ENCODE peak calls at places on chromosomes 6 and 20, in six cellular contexts. One of them, this sample, is unnamed.

GRCh38 chr6:13395272-13396237 is 67.2 kb upstream of the TBC1D7 start:
- ATAC-seq in naive thymus-derived CD8-positive, alpha-beta T cell: no peak
- ATAC-seq in lung: peak
- ATAC-seq in psoas muscle: peak
- ATAC-seq in heart right ventricle: peak
- ATAC-seq in aorta: peak
- ATAC-seq in this sample: no peak

GRCh38 chr6:156471000-156471399 is 306.2 kb upstream of the ARID1B start:
- ATAC-seq in aorta: no peak
- ATAC-seq in heart right ventricle: no peak
- ATAC-seq in psoas muscle: no peak
- ATAC-seq in naive thymus-derived CD8-positive, alpha-beta T cell: no peak
- ATAC-seq in lung: no peak
- ATAC-seq in this sample: no peak

GRCh38 chr20:42432485-42432884 is 757.2 kb downstream of the PTPRT start:
- ATAC-seq in heart right ventricle: no peak
- ATAC-seq in aorta: peak
- ATAC-seq in lung: no peak
- ATAC-seq in psoas muscle: no peak
- ATAC-seq in naive thymus-derived CD8-positive, alpha-beta T cell: no peak
- ATAC-seq in this sample: no peak

GRCh38 chr6:117601811-117602150 is 530 bp downstream of the GOPC start:
- ATAC-seq in naive thymus-derived CD8-positive, alpha-beta T cell: no peak
- ATAC-seq in aorta: peak
- ATAC-seq in psoas muscle: peak
- ATAC-seq in lung: peak
- ATAC-seq in heart right ventricle: peak
- ATAC-seq in this sample: no peak

GRCh38 chr20:38985603-38986170 is 23.5 kb downstream of the DHX35 start:
- ATAC-seq in aorta: peak
- ATAC-seq in lung: peak
- ATAC-seq in psoas muscle: peak
- ATAC-seq in heart right ventricle: peak
- ATAC-seq in naive thymus-derived CD8-positive, alpha-beta T cell: no peak
- ATAC-seq in this sample: no peak

GRCh38 chr6:127447780-127448179 is 11.4 kb downstream of the KIAA0408 start:
- ATAC-seq in psoas muscle: no peak
- ATAC-seq in aorta: no peak
- ATAC-seq in lung: no peak
- ATAC-seq in heart right ventricle: no peak
- ATAC-seq in naive thymus-derived CD8-positive, alpha-beta T cell: no peak
- ATAC-seq in this sample: no peak

GRCh38 chr20:39042279-39043150 is 80.4 kb downstream of the DHX35 start:
- ATAC-seq in psoas muscle: no peak
- ATAC-seq in lung: no peak
- ATAC-seq in naive thymus-derived CD8-positive, alpha-beta T cell: no peak
- ATAC-seq in heart right ventricle: no peak
- ATAC-seq in aorta: no peak
- ATAC-seq in this sample: no peak

GRCh38 chr6:89575562-89575960 is 63.0 kb downstream of the LYRM2 start:
- ATAC-seq in heart right ventricle: no peak
- ATAC-seq in psoas muscle: no peak
- ATAC-seq in lung: no peak
- ATAC-seq in naive thymus-derived CD8-positive, alpha-beta T cell: no peak
- ATAC-seq in aorta: no peak
- ATAC-seq in this sample: no peak

GRCh38 chr6:31065556-31065955 is 46.8 kb downstream of the C6orf15 start:
- ATAC-seq in heart right ventricle: no peak
- ATAC-seq in psoas muscle: peak
- ATAC-seq in lung: no peak
- ATAC-seq in naive thymus-derived CD8-positive, alpha-beta T cell: no peak
- ATAC-seq in aorta: no peak
- ATAC-seq in this sample: no peak

GRCh38 chr6:87808005-87808757 is 106.1 kb upstream of the AKIRIN2 start:
- ATAC-seq in heart right ventricle: no peak
- ATAC-seq in aorta: no peak
- ATAC-seq in psoas muscle: no peak
- ATAC-seq in lung: no peak
- ATAC-seq in naive thymus-derived CD8-positive, alpha-beta T cell: no peak
- ATAC-seq in this sample: peak

GRCh38 chr20:5171790-5172164 is 45.0 kb downstream of the CDS2 start:
- ATAC-seq in aorta: no peak
- ATAC-seq in naive thymus-derived CD8-positive, alpha-beta T cell: no peak
- ATAC-seq in lung: no peak
- ATAC-seq in psoas muscle: peak
- ATAC-seq in heart right ventricle: no peak
- ATAC-seq in this sample: no peak

GRCh38 chr6:35148167-35148741 is 7.1 kb upstream of the TCP11 start:
- ATAC-seq in aorta: peak
- ATAC-seq in naive thymus-derived CD8-positive, alpha-beta T cell: no peak
- ATAC-seq in heart right ventricle: no peak
- ATAC-seq in psoas muscle: no peak
- ATAC-seq in lung: no peak
- ATAC-seq in this sample: peak

GRCh38 chr6:170124836-170125235 is 166.0 kb downstream of the DLL1 start:
- ATAC-seq in aorta: no peak
- ATAC-seq in lung: peak
- ATAC-seq in heart right ventricle: no peak
- ATAC-seq in psoas muscle: no peak
- ATAC-seq in naive thymus-derived CD8-positive, alpha-beta T cell: no peak
- ATAC-seq in this sample: no peak

GRCh38 chr6:7196685-7197283 is 89.0 kb downstream of the RREB1 start:
- ATAC-seq in heart right ventricle: no peak
- ATAC-seq in psoas muscle: no peak
- ATAC-seq in naive thymus-derived CD8-positive, alpha-beta T cell: no peak
- ATAC-seq in aorta: peak
- ATAC-seq in lung: no peak
- ATAC-seq in this sample: no peak

GRCh38 chr20:10792291-10792690 is 118.5 kb upstream of the JAG1 start:
- ATAC-seq in naive thymus-derived CD8-positive, alpha-beta T cell: no peak
- ATAC-seq in heart right ventricle: no peak
- ATAC-seq in aorta: no peak
- ATAC-seq in psoas muscle: no peak
- ATAC-seq in lung: no peak
- ATAC-seq in this sample: no peak

GRCh38 chr6:134529921-134530320 is 212.0 kb upstream of the SGK1 start:
- ATAC-seq in aorta: no peak
- ATAC-seq in psoas muscle: no peak
- ATAC-seq in lung: no peak
- ATAC-seq in heart right ventricle: no peak
- ATAC-seq in naive thymus-derived CD8-positive, alpha-beta T cell: peak
- ATAC-seq in this sample: no peak

GRCh38 chr6:82144007-82144851 is 103.3 kb downstream of the IBTK start:
- ATAC-seq in aorta: peak
- ATAC-seq in psoas muscle: peak
- ATAC-seq in naive thymus-derived CD8-positive, alpha-beta T cell: no peak
- ATAC-seq in heart right ventricle: peak
- ATAC-seq in lung: peak
- ATAC-seq in this sample: no peak

GRCh38 chr6:142384455-142385332 is 82.9 kb downstream of the ADGRG6 start:
- ATAC-seq in lung: no peak
- ATAC-seq in naive thymus-derived CD8-positive, alpha-beta T cell: no peak
- ATAC-seq in psoas muscle: no peak
- ATAC-seq in heart right ventricle: no peak
- ATAC-seq in aorta: no peak
- ATAC-seq in this sample: no peak

GRCh38 chr6:92341224-92341623 is 1078.1 kb downstream of the EPHA7 start:
- ATAC-seq in heart right ventricle: no peak
- ATAC-seq in lung: no peak
- ATAC-seq in aorta: no peak
- ATAC-seq in naive thymus-derived CD8-positive, alpha-beta T cell: no peak
- ATAC-seq in psoas muscle: no peak
- ATAC-seq in this sample: no peak

GRCh38 chr6:99334526-99335127 is 14.8 kb downstream of the FAXC start:
- ATAC-seq in lung: peak
- ATAC-seq in aorta: no peak
- ATAC-seq in naive thymus-derived CD8-positive, alpha-beta T cell: no peak
- ATAC-seq in psoas muscle: peak
- ATAC-seq in heart right ventricle: peak
- ATAC-seq in this sample: no peak

GRCh38 chr20:24147961-24148360 is 159.4 kb upstream of the GGTLC1 start:
- ATAC-seq in naive thymus-derived CD8-positive, alpha-beta T cell: no peak
- ATAC-seq in heart right ventricle: no peak
- ATAC-seq in aorta: no peak
- ATAC-seq in psoas muscle: no peak
- ATAC-seq in lung: no peak
- ATAC-seq in this sample: no peak

This sample was measured in activated CD4-positive, CD25-positive, alpha-beta regulatory T cell treated with anti-CD3 and anti-CD28 coated beads, Interleukin-2, amount 50 U/mL, for 24 hours.